ENCODE peak calls at places on chromosome 17, in seven cellular contexts. M is lower lobe of right lung, Z is GM23248, K is tibial artery, J is A549, F is BE2C, U is neuronal stem cell. L is an unnamed sample. For H3K4me1, the result is how much of the 10 kb centered on the place peaks cover.

GRCh38 chr17:63956296-63956920 is 16.3 kb downstream of the SCN4A start:
- DNase-seq in J (no peak), F (no peak), Z (peak), U (no peak), M (no peak), K (no peak), L (no peak)

GRCh38 chr17:44279586-44280344 is 11.8 kb upstream of the SLC4A1 start:
- DNase-seq in K (peak), J (no peak), Z (peak), M (peak), F (no peak), U (no peak), L (peak)

GRCh38 chr17:752620-753219 is 656 bp upstream of the GEMIN4 start:
- DNase-seq in K (peak), Z (peak), F (peak), M (peak), U (no peak), J (peak), L (peak)

GRCh38 chr17:42937712-42938596 is 26.3 kb downstream of the AARSD1 start:
- DNase-seq in U (peak), F (peak), M (no peak), Z (peak), K (no peak), J (peak), L (peak)

GRCh38 chr17:42698736-42699414 is 16.5 kb downstream of the CNTNAP1 start:
- DNase-seq in U (no peak), F (peak), K (no peak), Z (peak), M (no peak), J (no peak), L (peak)

GRCh38 chr17:42421479-42422332 is 1.4 kb downstream of the CAVIN1 start:
- DNase-seq in K (peak), M (peak), U (no peak), Z (peak), J (no peak), F (no peak), L (peak)

GRCh38 chr17:1554751-1555617 is 7.6 kb downstream of the PITPNA start:
- DNase-seq in M (peak), Z (no peak), K (no peak), J (no peak), U (no peak), F (no peak), L (no peak)

GRCh38 chr17:66925811-66926500 is 38.6 kb upstream of the CACNG4 start:
- DNase-seq in F (no peak), J (no peak), M (no peak), U (no peak), Z (no peak), K (no peak), L (no peak)

GRCh38 chr17:6893382-6894205 is 62.1 kb upstream of the TEKT1 start:
- DNase-seq in K (no peak), J (no peak), M (no peak), F (no peak), Z (no peak), U (no peak), L (no peak)

GRCh38 chr17:71441098-71441497 is 679.7 kb upstream of the SOX9 start:
- DNase-seq in J (peak), U (no peak), Z (peak), M (no peak), K (no peak), F (peak), L (peak)

GRCh38 chr17:36085710-36086268 is 4.2 kb downstream of the CCL3 start:
- DNase-seq in F (no peak), K (no peak), U (no peak), J (no peak), Z (peak), M (no peak), L (no peak)

GRCh38 chr17:42459256-42459982 is 741 bp downstream of the ATP6V0A1 start:
- DNase-seq in K (peak), U (no peak), J (peak), F (peak), Z (peak), M (peak), L (peak)

GRCh38 chr17:39661044-39661406 is 4.1 kb upstream of the TCAP start:
- DNase-seq in U (no peak), Z (no peak), M (no peak), F (no peak), K (no peak), J (no peak), L (peak)

GRCh38 chr17:63293310-63293709 is 152.8 kb downstream of the CYB561 start:
- DNase-seq in K (no peak), U (no peak), Z (peak), F (no peak), M (no peak), J (no peak), L (no peak)

GRCh38 chr17:44547625-44548297 is 9.5 kb upstream of the FZD2 start:
- DNase-seq in F (no peak), K (peak), J (no peak), Z (no peak), U (no peak), M (no peak), L (no peak)

GRCh38 chr17:35084987-35085386 is 21.5 kb upstream of the RFFL start:
- DNase-seq in M (no peak), U (no peak), Z (peak), J (peak), K (no peak), F (no peak), L (no peak)

GRCh38 chr17:33667052-33667509 is 374.0 kb upstream of the ASIC2 start:
- DNase-seq in Z (no peak), U (no peak), M (no peak), K (no peak), F (no peak), J (no peak), L (no peak)

GRCh38 chr17:69607162-69607834 is 192.8 kb downstream of the MAP2K6 start:
- DNase-seq in Z (peak), F (peak), U (peak), K (peak), J (peak), M (peak), L (peak)

GRCh38 chr17:56912105-56912999 is 1.5 kb downstream of the TRIM25 start:
- DNase-seq in M (no peak), Z (peak), K (peak), U (no peak), F (no peak), J (no peak), L (no peak)

GRCh38 chr17:7258731-7259554 is 3.3 kb downstream of the CLDN7 start:
- DNase-seq in Z (peak), M (peak), J (no peak), U (no peak), K (no peak), F (no peak), L (no peak)

GRCh38 chr17:70767102-70767701 is 597.9 kb downstream of the KCNJ2 start:
- DNase-seq in M (no peak), K (no peak), J (peak), F (peak), Z (peak), U (peak), L (no peak)

GRCh38 chr17:6671431-6671830 is 19.9 kb downstream of the C17orf100 start:
- DNase-seq in J (no peak), K (no peak), F (no peak), Z (no peak), U (no peak), M (no peak), L (no peak)

GRCh38 chr17:41888332-41888965 is 23.2 kb upstream of the KLHL11 start:
- DNase-seq in M (no peak), Z (no peak), J (no peak), F (no peak), K (no peak), U (no peak), L (no peak)

GRCh38 chr17:51121620-51122472 is 1.2 kb upstream of the SPAG9 start:
- DNase-seq in F (peak), U (peak), M (peak), Z (peak), K (peak), J (peak), L (peak)

GRCh38 chr17:10144976-10145375 is 53.4 kb downstream of the GAS7 start:
- DNase-seq in M (no peak), Z (no peak), F (no peak), U (no peak), J (no peak), K (no peak), L (no peak)

GRCh38 chr17:27532269-27533067 is 76.2 kb downstream of the KSR1 start:
- DNase-seq in M (peak), K (peak), Z (no peak), J (no peak), U (no peak), F (no peak), L (no peak)

GRCh38 chr17:76497699-76497978 is 3.6 kb downstream of the RHBDF2 start:
- DNase-seq in J (no peak), F (no peak), U (no peak), K (no peak), M (no peak), Z (no peak), L (no peak)

GRCh38 chr17:81518113-81518784 is 5.7 kb upstream of the ACTG1 start:
- DNase-seq in Z (peak), U (no peak), M (no peak), K (no peak), F (no peak), J (no peak), L (no peak)

GRCh38 chr17:81519284-81520020 is 6.9 kb upstream of the ACTG1 start:
- DNase-seq in F (no peak), Z (peak), K (no peak), J (peak), M (peak), U (no peak), L (no peak)

GRCh38 chr17:81517339-81518112 is 4.9 kb upstream of the ACTG1 start:
- DNase-seq in U (no peak), M (peak), K (no peak), J (no peak), Z (peak), F (peak), L (peak)

GRCh38 chr17:81520021-81520894 is 7.7 kb upstream of the ACTG1 start:
- DNase-seq in U (no peak), J (no peak), M (peak), F (no peak), Z (no peak), K (no peak), L (no peak)

DNA sequence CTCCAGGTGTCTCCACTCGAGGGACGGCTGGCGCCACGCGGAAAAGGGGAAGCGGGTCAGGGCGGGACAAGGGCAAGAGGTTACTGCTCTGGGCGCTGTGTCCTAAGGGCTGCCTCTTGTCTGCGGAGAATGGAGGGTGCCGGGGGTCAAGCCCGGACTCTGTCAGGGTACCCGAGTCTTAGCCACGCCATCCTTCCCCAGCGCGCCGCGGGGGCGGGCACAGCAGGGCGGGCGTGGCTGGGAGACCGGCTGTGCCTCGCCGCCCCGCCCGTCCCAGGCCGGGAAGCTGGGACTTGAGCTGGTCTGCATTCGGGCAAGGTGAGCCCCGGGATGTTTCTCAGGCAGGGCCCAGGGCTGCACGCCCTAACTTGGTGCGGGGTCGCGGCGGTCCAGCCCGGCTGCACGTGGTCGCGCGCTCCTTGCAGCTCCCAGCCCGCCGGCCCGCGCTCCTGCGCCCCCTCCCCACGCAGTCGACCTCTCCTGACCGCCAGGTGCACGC is 6.2 kb upstream of the ACTG1 start:
- DNase-seq in J (peak), Z (peak), F (no peak), K (peak), U (no peak), M (peak), L (no peak)
- H3K4me1 ChIP-seq in J (under half), Z (under half), F (under half), K (half or more), U (under half), M (under half), L (under half)

GRCh38 chr17:4417129-4417667 is 16.5 kb upstream of the SPNS3 start:
- DNase-seq in U (no peak), M (no peak), K (no peak), F (no peak), J (no peak), Z (no peak), L (no peak)

GRCh38 chr17:4426499-4427208 is 7.1 kb upstream of the SPNS3 start:
- DNase-seq in F (no peak), U (no peak), K (no peak), J (no peak), Z (no peak), M (no peak), L (no peak)

GRCh38 chr17:4420692-4421131 is 13.0 kb upstream of the SPNS3 start:
- DNase-seq in U (peak), K (peak), M (no peak), Z (peak), J (peak), F (peak), L (peak)
- H3K4me3 ChIP-seq in U (no peak), K (no peak), M (no peak), Z (peak), J (no peak), F (no peak), L (no peak)

DNA sequence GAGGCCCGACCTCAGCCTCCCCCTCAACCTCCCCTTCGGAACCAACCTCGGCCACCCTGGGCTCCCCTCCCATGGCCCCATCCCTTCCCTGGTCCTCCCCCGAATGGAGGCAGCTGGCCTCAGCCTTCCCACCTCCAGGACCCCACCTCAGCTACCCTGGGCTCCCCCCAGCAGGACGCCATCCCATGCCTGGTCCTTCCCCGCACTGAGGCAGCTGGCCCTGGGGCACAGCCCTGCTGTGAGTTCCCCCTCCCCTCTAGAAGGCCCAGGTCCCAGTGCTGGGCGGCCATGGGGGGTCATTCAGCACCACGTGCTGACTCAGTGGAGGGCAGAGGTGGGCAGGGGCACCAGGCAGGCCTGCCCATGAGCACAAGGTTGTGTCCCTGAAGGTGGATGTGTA is 28.9 kb upstream of the PVALEF start:
- DNase-seq in K (no peak), Z (no peak), J (no peak), U (no peak), F (no peak), M (no peak), L (no peak)
- H3K4me1 ChIP-seq in K (under half), Z (under half), J (under half), U (under half), F (under half), M (under half), L (under half)

DNA sequence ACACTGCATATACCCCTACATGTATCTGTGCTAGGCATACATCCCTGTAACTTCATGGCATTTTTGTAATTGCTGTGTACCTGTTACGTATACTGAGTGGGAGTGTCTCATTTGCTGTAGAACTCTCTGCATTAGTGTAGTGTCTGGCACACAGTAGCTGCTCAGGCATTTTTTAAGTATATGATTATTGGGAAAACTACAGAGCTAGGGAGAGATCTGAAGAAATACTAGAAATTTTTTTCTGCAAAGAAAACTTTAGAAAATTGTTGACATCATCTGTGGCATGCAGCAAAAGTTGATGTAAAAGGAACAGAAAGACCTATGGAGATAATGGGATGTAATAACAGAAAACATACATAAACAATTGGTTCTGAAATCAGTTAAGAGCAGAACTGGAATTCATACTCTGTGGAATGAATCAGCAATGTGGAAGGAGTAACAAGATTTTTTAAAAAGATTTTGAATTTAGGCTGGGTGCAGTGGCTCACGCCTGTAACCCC is 11.6 kb downstream of the CLTC start:
- DNase-seq in J (no peak), M (no peak), Z (peak), U (no peak), F (no peak), K (no peak), L (no peak)
- H3K4me3 ChIP-seq in J (no peak), M (no peak), Z (no peak), U (no peak), F (no peak), K (no peak), L (no peak)

GRCh38 chr17:79594271-79594670 is 16.6 kb downstream of the RBFOX3 start:
- DNase-seq in M (no peak), U (no peak), F (no peak), Z (no peak), J (no peak), K (no peak), L (no peak)
- H3K4me1 ChIP-seq in M (under half), U (under half), F (under half), Z (under half), J (under half), K (under half), L (under half)

GRCh38 chr17:78375401-78376079 is 2.9 kb upstream of the PGS1 start:
- DNase-seq in K (peak), M (peak), F (no peak), J (no peak), U (no peak), Z (peak), L (no peak)
- H3K4me3 ChIP-seq in K (no peak), M (no peak), F (no peak), J (no peak), U (peak), Z (peak), L (no peak)

DNA sequence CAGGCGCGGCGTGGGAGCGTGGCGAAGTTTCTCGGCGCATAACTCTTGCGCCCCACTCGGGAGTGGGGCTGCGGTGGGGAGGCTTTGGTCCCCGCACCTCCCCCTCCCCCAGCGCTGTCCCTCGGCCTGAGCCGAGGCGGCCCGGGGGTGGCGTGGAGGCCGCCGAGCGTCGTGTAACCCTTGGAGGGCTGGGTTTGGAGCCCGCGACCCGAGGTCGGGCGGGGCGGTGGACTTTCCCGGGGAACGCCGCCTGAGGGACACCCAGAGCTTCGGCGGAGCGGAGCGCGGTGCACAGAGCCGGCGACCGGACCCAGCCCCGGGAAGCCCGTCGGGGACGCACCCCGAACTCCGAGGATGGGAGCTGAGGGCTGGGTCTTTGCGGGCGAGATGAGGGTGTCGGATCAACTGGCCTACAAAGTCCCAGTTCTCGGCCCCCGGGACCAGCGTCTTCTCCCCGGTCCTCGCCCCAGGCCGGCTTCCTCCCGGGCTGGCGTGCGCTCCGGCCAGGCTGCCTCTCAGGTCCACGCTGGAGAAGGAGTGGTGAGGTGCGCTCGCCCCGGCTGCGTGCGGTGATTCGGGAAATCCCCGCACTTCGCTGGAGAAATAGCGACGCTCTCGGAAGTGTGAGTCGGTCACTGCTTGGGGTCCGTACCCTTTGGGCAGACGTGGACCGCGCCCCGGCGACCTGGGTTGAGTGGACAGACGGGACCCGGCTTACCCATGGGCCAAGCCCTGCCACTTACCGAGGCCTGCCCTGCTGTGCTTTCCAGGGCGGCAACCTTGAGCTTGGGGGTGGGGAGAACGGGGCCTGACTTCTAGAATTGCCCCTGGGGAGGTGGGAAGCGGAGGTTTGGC is 168.4 kb downstream of the RAB11FIP4 start:
- DNase-seq in U (no peak), M (no peak), F (no peak), K (no peak), Z (peak), J (no peak), L (no peak)
- H3K4me1 ChIP-seq in U (under half), M (half or more), F (under half), K (under half), Z (under half), J (under half), L (under half)

DNA sequence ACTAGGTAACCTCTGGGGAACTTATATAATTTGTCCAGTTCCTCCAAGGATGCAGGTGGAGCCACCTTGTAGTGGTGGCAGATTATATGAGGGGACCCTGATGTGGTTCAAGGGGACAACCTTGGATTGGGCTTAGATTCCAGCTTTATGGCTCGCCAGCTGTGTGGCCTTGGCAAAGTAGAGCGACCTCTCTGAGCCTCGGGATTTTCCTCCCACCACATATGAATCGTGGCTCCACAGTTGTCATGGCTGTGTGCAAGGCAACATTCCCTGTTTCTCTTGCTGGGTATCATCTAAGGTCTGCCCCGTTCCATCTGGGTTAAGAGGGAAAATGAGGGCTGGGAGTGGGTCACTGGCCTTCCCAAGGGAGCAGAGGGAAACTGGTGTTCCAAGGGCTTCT is 104.6 kb downstream of the RAB11FIP4 start:
- DNase-seq in M (no peak), U (no peak), Z (no peak), J (no peak), K (no peak), F (no peak), L (no peak)
- H3K4me3 ChIP-seq in M (no peak), U (peak), Z (no peak), J (no peak), K (no peak), F (no peak), L (no peak)